ENCODE peak calls at places on chromosomes 13 and 19, in four cellular contexts. E, J, L and T are unnamed samples.

GRCh38 chr13:97460004-97460756 is 26.2 kb downstream of the RAP2A start:
- DNase-seq in E (no peak), J (peak; percentile 91), L (no peak), T (no peak)

GRCh38 chr19:12890787-12891552 is at the start of gene GCDH:
- DNase-seq in E (peak; percentile 98), J (peak; percentile 95), L (peak; percentile 99), T (peak; percentile 93)

GRCh38 chr13:25686831-25687495 is 315.2 kb downstream of the ATP8A2 start:
- DNase-seq in E (no peak), J (no peak), L (no peak), T (no peak)

GRCh38 chr13:93496985-93497673 is 270.5 kb downstream of the GPC6 start:
- DNase-seq in E (no peak), J (no peak), L (no peak), T (peak; percentile 55)

GRCh38 chr19:5318306-5318705 is 22.3 kb downstream of the PTPRS start:
- DNase-seq in E (no peak), J (no peak), L (no peak), T (no peak)

GRCh38 chr13:72261732-72262131 is 394.7 kb upstream of the DACH1 start:
- DNase-seq in E (no peak), J (no peak), L (no peak), T (no peak)

GRCh38 chr13:31797154-31797775 is 57.9 kb downstream of the RXFP2 start:
- DNase-seq in E (peak; percentile 3), J (no peak), L (peak; percentile 3), T (peak; percentile 39)

GRCh38 chr13:48891586-48891985 is 84.1 kb upstream of the FNDC3A start:
- DNase-seq in E (no peak), J (no peak), L (peak; percentile 20), T (no peak)

GRCh38 chr13:99528547-99528946 is 27.3 kb downstream of the TM9SF2 start:
- DNase-seq in E (no peak), J (no peak), L (peak; percentile 17), T (no peak)

GRCh38 chr13:48595330-48596127 is 58.2 kb upstream of the CYSLTR2 start:
- DNase-seq in E (peak; percentile 26), J (no peak), L (peak; percentile 79), T (peak; percentile 36)

GRCh38 chr13:59374720-59375119 is 789.0 kb downstream of the DIAPH3 start:
- DNase-seq in E (no peak), J (no peak), L (no peak), T (no peak)

GRCh38 chr19:39941615-39942507 is 7.4 kb upstream of the FCGBP start:
- DNase-seq in E (no peak), J (peak; percentile 82), L (no peak), T (no peak)

GRCh38 chr13:77028202-77028601 is 1.2 kb upstream of the FBXL3 start:
- DNase-seq in E (no peak), J (no peak), L (no peak), T (peak; percentile 34)

GRCh38 chr13:32932376-32932775 is 83.8 kb upstream of the KL start:
- DNase-seq in E (no peak), J (no peak), L (no peak), T (no peak)

GRCh38 chr13:94641432-94641941 is 39.8 kb downstream of the GPR180 start:
- DNase-seq in E (no peak), J (no peak), L (no peak), T (no peak)

GRCh38 chr19:33403973-33404304 is 30.4 kb downstream of the CEBPG start:
- DNase-seq in E (no peak), J (no peak), L (no peak), T (no peak)

GRCh38 chr19:33404506-33404905 is 31.0 kb downstream of the CEBPG start:
- DNase-seq in E (no peak), J (no peak), L (no peak), T (no peak)

GRCh38 chr19:33403221-33403972 is 29.9 kb downstream of the CEBPG start:
- DNase-seq in E (no peak), J (no peak), L (peak; percentile 98), T (no peak)

GRCh38 chr19:33405491-33406461 is 32.3 kb downstream of the CEBPG start:
- DNase-seq in E (no peak), J (no peak), L (no peak), T (no peak)

GRCh38 chr19:33404916-33405315 is 31.4 kb downstream of the CEBPG start:
- DNase-seq in E (no peak), J (no peak), L (no peak), T (no peak)
- TF ChIP-seq FOXK2 in E (no peak), J (no peak), L (no peak), T (no peak)

GRCh38 chr19:1567116-1567847 is 843 bp downstream of the MEX3D start:
- DNase-seq in E (peak; percentile 48), J (no peak), L (no peak), T (no peak)
- TF ChIP-seq FOXM1 in E (no peak), J (no peak), L (no peak), T (no peak)

GRCh38 chr19:18477042-18477760 is 39.3 kb upstream of the ISYNA1 start:
- DNase-seq in E (peak; percentile 44), J (no peak), L (no peak), T (no peak)

GRCh38 chr19:18481505-18482222 is 40.2 kb downstream of the ELL start:
- DNase-seq in E (no peak), J (no peak), L (no peak), T (no peak)

GRCh38 chr19:18477974-18478373 is 40.0 kb upstream of the ISYNA1 start:
- DNase-seq in E (no peak), J (no peak), L (no peak), T (no peak)

GRCh38 chr19:18478545-18479311 is 40.8 kb upstream of the ISYNA1 start:
- DNase-seq in E (peak; percentile 69), J (peak; percentile 51), L (peak; percentile 88), T (no peak)

DNA sequence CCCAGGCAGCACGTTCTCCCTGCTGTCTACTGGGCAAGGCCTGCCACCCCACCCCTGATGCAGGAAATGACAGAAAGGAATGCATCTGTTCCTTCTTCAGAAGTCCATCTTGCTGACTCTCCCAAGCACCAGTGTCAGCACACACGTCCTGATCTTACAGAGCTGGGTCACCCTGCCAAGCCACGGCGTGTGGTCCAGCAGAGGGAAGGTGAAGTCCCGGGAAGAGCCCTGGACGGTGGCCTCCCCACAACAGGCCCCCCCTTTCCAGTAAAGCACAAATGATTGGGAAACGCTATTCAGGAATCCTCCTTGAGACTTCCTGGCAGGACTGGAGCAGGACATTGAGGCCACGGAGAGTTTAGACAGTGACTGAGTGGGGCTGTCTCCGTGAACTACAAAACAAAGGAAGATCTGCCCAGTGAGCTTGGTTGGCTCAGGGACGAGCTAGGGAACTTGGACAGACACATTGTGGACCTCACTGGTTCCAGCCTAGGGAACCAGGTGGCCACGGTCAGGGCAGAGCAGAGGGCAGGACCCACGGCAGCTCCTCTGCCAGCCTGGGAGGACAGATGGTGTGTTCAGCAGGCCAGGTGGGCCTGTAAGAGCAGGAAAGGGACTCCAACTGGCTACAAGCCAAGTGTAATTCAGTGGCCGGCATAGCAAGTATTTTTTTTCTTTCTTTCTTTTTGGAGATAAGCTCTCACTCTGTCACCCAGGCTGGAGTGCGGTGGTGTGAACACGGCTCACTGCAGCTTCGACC is 41.7 kb downstream of the ELL start:
- DNase-seq in E (no peak), J (no peak), L (no peak), T (no peak)
- TF ChIP-seq FOXK2 in E (no peak), J (no peak), L (no peak), T (no peak)

DNA sequence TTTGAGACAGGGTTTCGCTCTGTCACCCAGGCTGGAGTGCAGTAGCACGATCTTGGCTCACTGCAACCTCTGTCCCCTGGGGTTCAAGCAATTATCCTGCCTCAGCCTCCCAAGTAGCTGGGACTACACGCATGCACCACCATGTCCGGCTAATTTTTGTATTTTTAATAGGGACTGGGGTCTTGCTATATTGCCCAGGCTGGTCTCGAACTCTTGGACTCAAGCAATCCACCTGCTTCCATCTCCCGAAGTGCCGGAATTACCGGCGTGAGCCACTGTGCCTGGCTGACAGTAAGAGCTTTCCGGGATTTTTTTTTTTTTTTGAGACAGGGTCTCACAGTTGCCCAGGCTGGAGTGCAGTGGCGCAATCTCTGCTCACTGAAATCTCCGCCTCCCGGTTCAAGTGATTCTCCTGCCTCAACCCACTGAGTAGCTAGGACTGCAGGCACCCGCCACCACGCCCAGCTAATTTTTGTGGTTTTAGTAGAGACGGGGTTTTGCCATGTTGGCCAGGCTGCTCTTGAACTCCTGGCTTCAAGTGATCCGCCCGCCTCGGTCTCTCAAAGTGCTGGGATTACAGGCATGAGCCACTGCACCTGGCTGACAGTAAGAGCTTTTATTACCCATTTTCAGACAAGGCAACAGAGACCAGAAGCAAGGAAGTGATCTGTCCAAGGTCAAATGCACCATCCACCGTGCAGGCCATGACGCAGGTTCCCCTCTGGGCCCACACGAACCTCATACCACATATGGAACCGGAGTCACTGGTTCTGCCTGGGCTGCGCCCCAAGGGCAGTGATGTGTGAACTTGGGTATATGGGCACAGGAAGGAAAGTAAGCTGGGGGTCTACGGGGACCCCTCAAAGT is 21.0 kb downstream of the RFX1 start:
- DNase-seq in E (no peak), J (no peak), L (peak; percentile 18), T (no peak)
- TF ChIP-seq FOXM1 in E (no peak), J (no peak), L (no peak), T (no peak)

DNA sequence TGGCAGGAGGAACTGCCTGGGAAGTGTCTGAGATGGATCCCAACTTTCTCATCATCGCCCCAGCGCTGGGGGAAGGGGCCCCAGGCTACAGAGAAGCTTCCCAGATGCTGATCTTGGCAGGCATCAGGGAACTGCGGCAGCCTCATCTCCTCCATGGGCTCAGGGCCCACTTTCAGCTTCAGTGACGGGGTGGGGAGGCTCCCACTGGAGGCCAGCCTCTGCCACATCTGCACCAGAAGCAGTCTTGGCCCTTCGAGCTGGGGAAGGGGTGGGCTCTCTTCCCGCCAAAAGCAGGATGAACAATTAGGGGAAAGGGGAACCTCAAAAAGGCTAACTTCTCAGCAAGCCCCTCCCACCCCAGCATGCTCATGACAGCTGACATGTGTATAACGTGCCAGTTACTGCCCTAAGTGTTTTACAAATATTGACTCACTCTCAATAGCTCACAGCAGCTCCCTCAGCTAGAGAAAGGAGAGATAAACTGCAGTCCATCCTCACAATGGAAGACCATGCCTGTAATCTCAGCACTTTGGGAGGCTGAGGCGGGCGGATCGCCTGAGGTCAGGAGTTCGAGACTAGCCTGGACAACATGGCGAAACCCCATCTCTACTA is 7.1 kb upstream of the S1PR2 start:
- DNase-seq in E (no peak), J (no peak), L (peak; percentile 83), T (no peak)
- TF ChIP-seq FOXK2 in E (no peak), J (no peak), L (no peak), T (no peak)

GRCh38 chr19:16594131-16594586 is 21.9 kb upstream of the SLC35E1 start:
- DNase-seq in E (no peak), J (no peak), L (no peak), T (no peak)
- TF ChIP-seq FOXM1 in E (no peak), J (no peak), L (no peak), T (no peak)

GRCh38 chr19:1765182-1765903 is 12.0 kb downstream of the ONECUT3 start:
- DNase-seq in E (no peak), J (no peak), L (no peak), T (no peak)
- TF ChIP-seq FOXK2 in E (no peak), J (no peak), L (no peak), T (no peak)

DNA sequence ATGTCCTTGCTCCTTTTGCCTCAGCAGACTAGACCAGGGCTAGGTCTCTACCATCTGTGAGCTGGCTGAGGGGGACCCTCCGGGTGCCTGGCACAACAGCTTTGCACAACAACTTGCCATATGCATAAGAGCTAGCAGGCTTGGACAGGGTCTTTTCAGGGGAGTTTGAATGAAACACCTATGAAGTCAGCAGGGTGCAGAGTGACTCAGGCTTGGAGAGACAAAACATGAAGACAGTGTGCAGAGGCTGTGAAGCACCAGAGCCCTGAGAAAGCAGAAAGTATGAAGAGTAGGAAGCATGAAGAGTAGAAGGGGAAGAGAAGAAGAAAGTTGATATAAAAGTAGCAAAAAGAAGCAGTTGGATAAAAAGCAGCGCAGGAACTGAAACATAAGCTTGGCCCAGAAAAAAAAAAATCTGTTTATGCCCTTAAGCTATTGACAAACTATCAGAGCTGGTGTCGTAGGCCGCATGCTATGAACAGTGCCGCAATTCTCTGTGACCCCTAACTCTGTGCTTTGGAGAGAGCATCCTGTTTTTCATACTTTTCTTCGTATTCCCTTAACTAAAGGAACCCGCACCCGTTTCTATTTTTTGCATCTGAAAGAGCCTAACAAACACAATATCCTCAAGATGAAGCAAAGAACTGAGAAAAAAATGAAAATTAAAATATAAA is 52.7 kb upstream of the FAM216B start:
- DNase-seq in E (no peak), J (no peak), L (no peak), T (no peak)
- TF ChIP-seq FOXM1 in E (no peak), J (no peak), L (no peak), T (no peak)